ENCODE peak calls at places on chromosomes 4 and X, in five cellular contexts. T is A549, Q is osteocyte, P is bronchial epithelial cell, W is HL-60. X is an unnamed sample.

GRCh38 chr4:69156913-69157312 is 57.6 kb downstream of the UGT2B11 start:
- DNase-seq in W (no peak), Q (no peak), T (no peak), P (peak), X (no peak)

GRCh38 chr4:106096454-106096853 is 201.2 kb downstream of the NPNT start:
- DNase-seq in Q (no peak), P (no peak), W (no peak), T (no peak), X (no peak)

GRCh38 chr4:133802741-133803140 is 398.8 kb downstream of the PABPC4L start:
- DNase-seq in Q (no peak), P (peak), W (no peak), T (no peak), X (no peak)

GRCh38 chr4:8238515-8239053 is 31.0 kb upstream of the HTRA3 start:
- DNase-seq in P (no peak), W (no peak), T (peak), Q (no peak), X (no peak)

GRCh38 chrX:43357741-43358140 is 298.4 kb upstream of the MAOA start:
- DNase-seq in P (no peak), W (no peak), T (no peak), Q (no peak), X (no peak)

GRCh38 chrX:45758738-45759397 is 558.2 kb upstream of the DIPK2B start:
- DNase-seq in W (peak), P (peak), T (no peak), Q (no peak), X (no peak)

GRCh38 chrX:77742788-77743476 is 43.1 kb downstream of the ATRX start:
- DNase-seq in P (no peak), T (no peak), W (no peak), Q (no peak), X (no peak)

GRCh38 chr4:40949701-40950100 is 199.9 kb downstream of the NSUN7 start:
- DNase-seq in W (no peak), T (no peak), P (no peak), Q (no peak), X (no peak)

GRCh38 chr4:188021548-188022249 is 26.1 kb downstream of the ZFP42 start:
- DNase-seq in Q (no peak), W (no peak), P (no peak), T (no peak), X (no peak)

GRCh38 chr4:126106658-126107057 is 791.9 kb downstream of the FAT4 start:
- DNase-seq in W (peak), Q (no peak), T (no peak), P (peak), X (no peak)

GRCh38 chr4:102525556-102525955 is 24.4 kb downstream of the NFKB1 start:
- DNase-seq in P (no peak), T (no peak), Q (no peak), W (no peak), X (no peak)

GRCh38 chr4:150366487-150366999 is 215.4 kb upstream of the MAB21L2 start:
- DNase-seq in T (no peak), P (no peak), Q (no peak), W (no peak), X (no peak)

GRCh38 chrX:12383196-12383595 is 244.9 kb downstream of the FRMPD4 start:
- DNase-seq in P (no peak), Q (no peak), T (peak), W (no peak), X (no peak)

GRCh38 chrX:154006965-154007364 is 12.7 kb downstream of the IRAK1 start:
- DNase-seq in W (no peak), P (no peak), T (no peak), Q (no peak), X (no peak)

GRCh38 chrX:49041683-49042529 is 1.3 kb downstream of the TFE3 start:
- DNase-seq in P (peak), T (peak), Q (no peak), W (peak), X (no peak)

GRCh38 chr4:6987566-6987920 is 55.6 kb upstream of the TADA2B start:
- DNase-seq in P (peak), W (peak), T (no peak), Q (peak), X (no peak)

GRCh38 chr4:173485164-173485563 is 44.9 kb downstream of the HAND2 start:
- DNase-seq in W (no peak), Q (no peak), P (no peak), T (no peak), X (no peak)

DNA sequence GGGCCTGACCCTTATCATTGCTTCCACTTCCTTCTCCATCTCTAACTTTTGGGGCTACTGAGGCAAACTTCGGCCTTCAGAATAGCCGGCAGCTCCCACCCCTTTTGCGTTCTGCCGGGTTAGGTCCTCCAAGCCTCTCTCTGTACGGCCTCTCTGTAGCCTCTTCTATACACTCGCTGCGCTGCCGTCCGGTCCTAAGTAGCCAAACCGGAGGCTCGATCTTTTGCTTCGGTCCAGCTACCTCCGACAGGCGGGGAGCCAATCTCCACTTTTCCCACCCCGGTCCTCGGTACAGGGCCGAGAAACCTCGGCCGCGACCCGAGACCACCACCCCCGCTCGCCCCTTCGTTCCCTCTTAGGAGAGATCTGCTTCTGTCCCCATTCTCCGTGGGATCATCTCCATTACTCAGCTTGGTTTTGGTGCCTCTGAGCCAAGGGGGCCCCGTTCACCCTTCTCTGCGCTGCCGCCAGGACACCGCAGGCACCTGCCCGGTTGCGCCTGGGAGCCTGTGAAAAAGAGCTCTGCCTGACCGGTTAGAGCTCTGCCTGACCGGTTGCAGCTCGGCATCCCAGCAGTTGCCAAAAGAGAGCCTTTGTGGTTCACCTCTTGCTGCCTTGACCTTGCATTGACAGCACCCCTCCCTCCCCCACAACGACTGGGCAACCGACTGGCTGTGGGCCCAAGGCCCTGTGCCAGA is 1.0 kb upstream of the HTR2C start:
- DNase-seq in Q (no peak), P (no peak), T (no peak), W (no peak), X (no peak)
- TF ChIP-seq CTCF in Q (no peak), P (no peak), T (no peak), W (no peak), X (no peak)

DNA sequence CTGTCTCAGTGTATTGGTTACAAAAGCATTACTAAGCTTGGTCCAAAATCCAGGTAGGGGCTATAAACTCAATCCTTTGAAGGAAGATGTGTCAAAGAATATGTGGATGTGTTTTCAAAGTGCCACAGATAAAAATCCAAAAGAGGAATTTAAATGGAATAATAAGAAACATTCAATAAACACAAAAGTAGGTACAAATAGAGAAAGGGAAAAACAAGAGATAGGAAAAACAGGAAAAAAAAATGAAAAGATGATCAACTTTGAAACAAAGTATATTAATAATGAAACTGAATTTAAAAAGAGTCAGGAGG is 64.0 kb downstream of the PPP4R3C start:
- DNase-seq in W (no peak), Q (no peak), P (no peak), T (no peak), X (no peak)
- TF ChIP-seq CTCF in W (no peak), Q (no peak), P (no peak), T (no peak), X (no peak)

DNA sequence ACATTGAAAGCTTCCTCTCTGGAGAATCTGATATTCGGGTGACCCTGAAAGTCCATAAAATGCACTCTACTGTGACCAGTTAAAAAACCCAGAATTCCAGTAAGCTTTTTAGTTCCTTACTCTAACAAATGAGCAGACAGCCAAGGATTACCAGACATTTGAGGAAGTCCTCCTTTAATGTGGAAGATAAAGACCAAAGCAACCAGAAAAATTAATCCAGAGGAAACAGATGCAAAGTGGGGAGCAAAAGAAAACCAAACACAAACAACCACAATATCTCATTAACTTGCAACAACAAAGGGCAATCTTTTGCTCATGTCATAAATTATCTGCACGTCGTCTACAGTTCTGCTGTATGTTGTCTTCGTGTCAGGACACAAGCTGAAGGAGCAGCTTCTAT is 164.4 kb downstream of the PJA1 start:
- DNase-seq in W (no peak), T (no peak), P (no peak), Q (no peak), X (no peak)
- TF ChIP-seq CTCF in W (no peak), T (no peak), P (no peak), Q (no peak), X (no peak)

GRCh38 chr4:141702472-141703182 is 66.2 kb downstream of the IL15 start:
- DNase-seq in P (no peak), Q (no peak), W (no peak), T (no peak), X (no peak)
- TF ChIP-seq CTCF in P (no peak), Q (peak), W (no peak), T (no peak), X (no peak)

GRCh38 chrX:20294284-20294683 is 27.6 kb upstream of the RPS6KA3 start:
- DNase-seq in P (no peak), T (no peak), Q (no peak), W (no peak), X (no peak)
- TF ChIP-seq CTCF in P (no peak), T (no peak), Q (no peak), W (no peak), X (no peak)

GRCh38 chrX:31440546-31440945 is 368.7 kb upstream of the FTHL17 start:
- DNase-seq in T (no peak), W (no peak), P (no peak), Q (no peak), X (no peak)

GRCh38 chrX:31449064-31449463 is 377.2 kb upstream of the FTHL17 start:
- DNase-seq in P (no peak), W (no peak), Q (no peak), T (no peak), X (no peak)

GRCh38 chrX:31445542-31445941 is 373.7 kb upstream of the FTHL17 start:
- DNase-seq in Q (no peak), W (no peak), T (no peak), P (no peak), X (no peak)

DNA sequence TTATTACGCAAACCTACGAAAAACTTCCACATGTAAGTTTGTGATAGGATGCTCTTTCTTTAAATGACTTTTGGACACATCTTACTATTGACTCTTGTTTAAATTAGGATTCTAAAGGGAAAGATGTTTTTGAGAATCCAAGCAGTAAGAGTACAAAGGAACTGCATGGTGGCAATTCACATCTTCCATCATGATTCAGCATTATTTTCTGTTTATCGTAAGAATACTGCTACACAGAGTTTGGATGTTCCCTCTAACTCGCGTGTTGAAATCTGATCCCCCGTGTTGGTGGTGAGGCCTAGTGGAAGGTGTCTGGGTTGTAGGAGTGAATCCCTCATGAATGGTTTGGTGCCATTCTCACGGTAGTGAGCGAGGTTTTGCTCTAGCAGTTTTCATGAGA is 371.8 kb upstream of the FTHL17 start:
- DNase-seq in Q (no peak), W (no peak), P (no peak), T (no peak), X (no peak)
- TF ChIP-seq CTCF in Q (no peak), W (no peak), P (no peak), T (no peak), X (no peak)